ENCODE peak calls at places on chromosomes 7 and 10, in six cellular contexts. T is tibial artery; M is substantia nigra; H is Karpas-422; R is activated T-cell treated with anti-CD3 and anti-CD28 coated beads for 24 hours; W is effector memory CD4-positive, alpha-beta T cell. Z is an unnamed sample.

GRCh38 chr7:130896051-130896881 is 162.3 kb upstream of the KLF14 start:
- DNase-seq in T (no peak), R (no peak), H (no peak), W (no peak), M (no peak), Z (no peak)

GRCh38 chr7:154736389-154736788 is 266.5 kb downstream of the PAXIP1 start:
- DNase-seq in H (no peak), W (no peak), M (no peak), T (no peak), R (no peak), Z (no peak)

GRCh38 chr7:2037805-2038635 is 194.7 kb downstream of the MAD1L1 start:
- DNase-seq in R (no peak), M (no peak), T (peak; percentile 68), H (peak; percentile 74), W (no peak), Z (no peak)

GRCh38 chr7:95002726-95003125 is 95.3 kb downstream of the PPP1R9A start:
- DNase-seq in W (no peak), T (no peak), H (no peak), R (no peak), M (no peak), Z (no peak)

GRCh38 chr10:72194949-72195348 is 20.9 kb upstream of the ANAPC16 start:
- DNase-seq in H (no peak), T (no peak), W (no peak), R (no peak), M (no peak), Z (no peak)

GRCh38 chr7:157850481-157851444 is 514.0 kb downstream of the DNAJB6 start:
- DNase-seq in H (no peak), T (no peak), M (no peak), R (no peak), W (no peak), Z (no peak)

GRCh38 chr7:155402941-155403340 is 55.0 kb upstream of the EN2 start:
- DNase-seq in M (no peak), W (no peak), T (no peak), R (no peak), H (no peak), Z (no peak)

GRCh38 chr7:158811894-158812293 is 17.4 kb downstream of the ESYT2 start:
- DNase-seq in M (no peak), R (no peak), H (no peak), T (peak; percentile 73), W (no peak), Z (no peak)

GRCh38 chr7:92179393-92179924 is 517 bp upstream of the LRRD1 start:
- DNase-seq in R (no peak), W (no peak), T (no peak), H (no peak), M (no peak), Z (no peak)

GRCh38 chr10:49736564-49737113 is 25.5 kb downstream of the OGDHL start:
- DNase-seq in W (no peak), R (no peak), H (no peak), M (no peak), T (no peak), Z (no peak)

GRCh38 chr7:1181591-1181990 is 21.6 kb upstream of the ZFAND2A start:
- DNase-seq in M (no peak), T (no peak), R (no peak), W (no peak), H (no peak), Z (no peak)

GRCh38 chr10:103564799-103565365 is 71.4 kb downstream of the NEURL1 start:
- DNase-seq in W (no peak), H (peak; percentile 89), M (no peak), R (no peak), T (no peak), Z (no peak)

GRCh38 chr7:139476891-139477290 is 6.6 kb downstream of the KLRG2 start:
- DNase-seq in W (no peak), R (no peak), H (no peak), T (no peak), M (no peak), Z (no peak)

GRCh38 chr10:11178606-11179221 is 161.0 kb downstream of the CELF2 start:
- DNase-seq in R (peak; percentile 80), T (no peak), H (no peak), M (no peak), W (peak; percentile 88), Z (no peak)

GRCh38 chr10:24951201-24952145 is 933 bp downstream of the PRTFDC1 start:
- DNase-seq in H (no peak), W (no peak), M (no peak), T (no peak), R (no peak), Z (no peak)

GRCh38 chr7:3943265-3943664 is 642.2 kb downstream of the SDK1 start:
- DNase-seq in R (no peak), M (no peak), H (no peak), W (no peak), T (no peak), Z (no peak)

GRCh38 chr7:51645298-51645697 is 328.7 kb upstream of the COBL start:
- DNase-seq in M (no peak), H (no peak), W (no peak), T (no peak), R (no peak), Z (no peak)

GRCh38 chr7:98394377-98394836 is 6.5 kb downstream of the BAIAP2L1 start:
- DNase-seq in T (no peak), W (no peak), H (no peak), R (no peak), M (no peak), Z (no peak)

GRCh38 chr10:122052702-122053101 is 63.7 kb downstream of the TACC2 start:
- DNase-seq in T (peak; percentile 31), W (no peak), H (no peak), M (no peak), R (no peak), Z (no peak)

GRCh38 chr10:114634607-114634974 is 23.5 kb downstream of the ABLIM1 start:
- DNase-seq in W (no peak), M (no peak), R (no peak), H (no peak), T (peak; percentile 86), Z (peak; percentile 66)

GRCh38 chr10:77925795-77926565 is 575 bp downstream of the DLG5 start:
- DNase-seq in W (no peak), T (peak; percentile 74), H (no peak), M (no peak), R (no peak), Z (no peak)

GRCh38 chr10:110993024-110993693 is 73.8 kb downstream of the SHOC2 start:
- DNase-seq in T (no peak), W (no peak), R (peak; percentile 4), H (no peak), M (no peak), Z (no peak)

GRCh38 chr10:7933262-7933661 is 115.0 kb downstream of the TAF3 start:
- DNase-seq in M (no peak), R (no peak), W (no peak), T (no peak), H (no peak), Z (no peak)

GRCh38 chr10:96333091-96333490 is 25.7 kb downstream of the OPALIN start:
- DNase-seq in T (no peak), M (no peak), R (no peak), H (no peak), W (no peak), Z (no peak)

GRCh38 chr10:108303149-108303548 is 1138.6 kb upstream of the SORCS1 start:
- DNase-seq in M (no peak), R (no peak), T (no peak), H (no peak), W (no peak), Z (no peak)